ENCODE peak calls at places on chromosomes 16 and 17, in nine cellular contexts. One of them, this sample, is unnamed.

GRCh38 chr17:82782657-82783207 is 30.9 kb downstream of the TBCD start:
- DNase-seq in prostate gland: no peak
- DNase-seq in NB4: no peak
- DNase-seq in sigmoid colon: no peak
- DNase-seq in breast epithelium: no peak
- DNase-seq in body of pancreas: no peak
- DNase-seq in adrenal gland: no peak
- DNase-seq in Peyer's patch: no peak
- DNase-seq in esophagus squamous epithelium: no peak
- DNase-seq in this sample: no peak

GRCh38 chr16:13036600-13036999 is 135.2 kb downstream of the SHISA9 start:
- DNase-seq in prostate gland: peak; percentile 9
- DNase-seq in NB4: peak; percentile 44
- DNase-seq in sigmoid colon: no peak
- DNase-seq in breast epithelium: no peak
- DNase-seq in body of pancreas: peak; percentile 43
- DNase-seq in adrenal gland: peak; percentile 40
- DNase-seq in Peyer's patch: no peak
- DNase-seq in esophagus squamous epithelium: no peak
- DNase-seq in this sample: no peak

GRCh38 chr16:31141489-31142108 is 6.1 kb upstream of the PRSS8 start:
- DNase-seq in prostate gland: no peak
- DNase-seq in NB4: no peak
- DNase-seq in sigmoid colon: peak; percentile 77
- DNase-seq in breast epithelium: no peak
- DNase-seq in body of pancreas: peak; percentile 66
- DNase-seq in adrenal gland: peak; percentile 56
- DNase-seq in Peyer's patch: peak; percentile 65
- DNase-seq in esophagus squamous epithelium: no peak
- DNase-seq in this sample: no peak

GRCh38 chr17:57927048-57927723 is 28.0 kb downstream of the CUEDC1 start:
- DNase-seq in prostate gland: peak; percentile 86
- DNase-seq in NB4: no peak
- DNase-seq in sigmoid colon: no peak
- DNase-seq in breast epithelium: no peak
- DNase-seq in body of pancreas: peak; percentile 55
- DNase-seq in adrenal gland: no peak
- DNase-seq in Peyer's patch: no peak
- DNase-seq in esophagus squamous epithelium: no peak
- DNase-seq in this sample: no peak

GRCh38 chr17:57696050-57696449 is 49.0 kb downstream of the CCDC182 start:
- DNase-seq in prostate gland: no peak
- DNase-seq in NB4: no peak
- DNase-seq in sigmoid colon: no peak
- DNase-seq in breast epithelium: no peak
- DNase-seq in body of pancreas: no peak
- DNase-seq in adrenal gland: peak; percentile 47
- DNase-seq in Peyer's patch: no peak
- DNase-seq in esophagus squamous epithelium: no peak
- DNase-seq in this sample: no peak

GRCh38 chr16:1019234-1019933 is 37.8 kb downstream of the SOX8 start:
- DNase-seq in prostate gland: no peak
- DNase-seq in NB4: no peak
- DNase-seq in sigmoid colon: no peak
- DNase-seq in breast epithelium: no peak
- DNase-seq in body of pancreas: peak; percentile 60
- DNase-seq in adrenal gland: no peak
- DNase-seq in Peyer's patch: no peak
- DNase-seq in esophagus squamous epithelium: no peak
- DNase-seq in this sample: peak; percentile 92

GRCh38 chr16:67504190-67505021 is 21.1 kb upstream of the AGRP start:
- DNase-seq in prostate gland: no peak
- DNase-seq in NB4: no peak
- DNase-seq in sigmoid colon: peak; percentile 80
- DNase-seq in breast epithelium: no peak
- DNase-seq in body of pancreas: no peak
- DNase-seq in adrenal gland: no peak
- DNase-seq in Peyer's patch: no peak
- DNase-seq in esophagus squamous epithelium: no peak
- DNase-seq in this sample: no peak

GRCh38 chr16:19559242-19559910 is 3.9 kb downstream of the VPS35L start:
- DNase-seq in prostate gland: peak; percentile 36
- DNase-seq in NB4: peak; percentile 63
- DNase-seq in sigmoid colon: no peak
- DNase-seq in breast epithelium: no peak
- DNase-seq in body of pancreas: no peak
- DNase-seq in adrenal gland: no peak
- DNase-seq in Peyer's patch: no peak
- DNase-seq in esophagus squamous epithelium: no peak
- DNase-seq in this sample: peak; percentile 28

GRCh38 chr16:19853973-19854876 is 30.4 kb downstream of the GPRC5B start:
- DNase-seq in prostate gland: no peak
- DNase-seq in NB4: peak; percentile 6
- DNase-seq in sigmoid colon: no peak
- DNase-seq in breast epithelium: no peak
- DNase-seq in body of pancreas: no peak
- DNase-seq in adrenal gland: no peak
- DNase-seq in Peyer's patch: no peak
- DNase-seq in esophagus squamous epithelium: no peak
- DNase-seq in this sample: no peak

GRCh38 chr16:89270666-89271345 is 53.3 kb downstream of the ZNF778 start:
- DNase-seq in prostate gland: no peak
- DNase-seq in NB4: no peak
- DNase-seq in sigmoid colon: no peak
- DNase-seq in breast epithelium: no peak
- DNase-seq in body of pancreas: no peak
- DNase-seq in adrenal gland: no peak
- DNase-seq in Peyer's patch: no peak
- DNase-seq in esophagus squamous epithelium: no peak
- DNase-seq in this sample: no peak

GRCh38 chr16:85986931-85987749 is 88.2 kb downstream of the IRF8 start:
- DNase-seq in prostate gland: no peak
- DNase-seq in NB4: peak; percentile 82
- DNase-seq in sigmoid colon: peak; percentile 64
- DNase-seq in breast epithelium: no peak
- DNase-seq in body of pancreas: no peak
- DNase-seq in adrenal gland: no peak
- DNase-seq in Peyer's patch: peak; percentile 77
- DNase-seq in esophagus squamous epithelium: no peak
- DNase-seq in this sample: peak; percentile 68

GRCh38 chr16:78259883-78260282 is 160.4 kb downstream of the WWOX start:
- DNase-seq in prostate gland: no peak
- DNase-seq in NB4: no peak
- DNase-seq in sigmoid colon: no peak
- DNase-seq in breast epithelium: no peak
- DNase-seq in body of pancreas: no peak
- DNase-seq in adrenal gland: no peak
- DNase-seq in Peyer's patch: no peak
- DNase-seq in esophagus squamous epithelium: no peak
- DNase-seq in this sample: no peak

GRCh38 chr16:1871974-1872635 is at the start of gene MEIOB:
- DNase-seq in prostate gland: no peak
- DNase-seq in NB4: no peak
- DNase-seq in sigmoid colon: no peak
- DNase-seq in breast epithelium: no peak
- DNase-seq in body of pancreas: peak; percentile 26
- DNase-seq in adrenal gland: peak; percentile 35
- DNase-seq in Peyer's patch: peak; percentile 59
- DNase-seq in esophagus squamous epithelium: no peak
- DNase-seq in this sample: no peak

GRCh38 chr16:67664258-67664657 is 2.3 kb downstream of the ENKD1 start:
- DNase-seq in prostate gland: no peak
- DNase-seq in NB4: no peak
- DNase-seq in sigmoid colon: no peak
- DNase-seq in breast epithelium: no peak
- DNase-seq in body of pancreas: peak; percentile 91
- DNase-seq in adrenal gland: no peak
- DNase-seq in Peyer's patch: no peak
- DNase-seq in esophagus squamous epithelium: no peak
- DNase-seq in this sample: no peak

GRCh38 chr17:6254036-6254435 is 180.9 kb downstream of the AIPL1 start:
- DNase-seq in prostate gland: no peak
- DNase-seq in NB4: no peak
- DNase-seq in sigmoid colon: no peak
- DNase-seq in breast epithelium: no peak
- DNase-seq in body of pancreas: no peak
- DNase-seq in adrenal gland: no peak
- DNase-seq in Peyer's patch: no peak
- DNase-seq in esophagus squamous epithelium: no peak
- DNase-seq in this sample: no peak

GRCh38 chr17:51722994-51723393 is 435.5 kb downstream of the CA10 start:
- DNase-seq in prostate gland: no peak
- DNase-seq in NB4: no peak
- DNase-seq in sigmoid colon: no peak
- DNase-seq in breast epithelium: no peak
- DNase-seq in body of pancreas: no peak
- DNase-seq in adrenal gland: no peak
- DNase-seq in Peyer's patch: no peak
- DNase-seq in esophagus squamous epithelium: no peak
- DNase-seq in this sample: no peak

GRCh38 chr17:73351764-73352163 is 40.0 kb upstream of the CDC42EP4 start:
- DNase-seq in prostate gland: no peak
- DNase-seq in NB4: no peak
- DNase-seq in sigmoid colon: no peak
- DNase-seq in breast epithelium: no peak
- DNase-seq in body of pancreas: no peak
- DNase-seq in adrenal gland: no peak
- DNase-seq in Peyer's patch: no peak
- DNase-seq in esophagus squamous epithelium: no peak
- DNase-seq in this sample: no peak

GRCh38 chr16:74608944-74609343 is 2.0 kb upstream of the GLG1 start:
- DNase-seq in prostate gland: no peak
- DNase-seq in NB4: peak; percentile 54
- DNase-seq in sigmoid colon: no peak
- DNase-seq in breast epithelium: no peak
- DNase-seq in body of pancreas: no peak
- DNase-seq in adrenal gland: no peak
- DNase-seq in Peyer's patch: no peak
- DNase-seq in esophagus squamous epithelium: no peak
- DNase-seq in this sample: no peak

GRCh38 chr16:2467301-2468141 is 3.6 kb upstream of the NTN3 start:
- DNase-seq in prostate gland: peak; percentile 61
- DNase-seq in NB4: peak; percentile 92
- DNase-seq in sigmoid colon: peak; percentile 96
- DNase-seq in breast epithelium: peak; percentile 78
- DNase-seq in body of pancreas: peak; percentile 79
- DNase-seq in adrenal gland: peak; percentile 79
- DNase-seq in Peyer's patch: no peak
- DNase-seq in esophagus squamous epithelium: no peak
- DNase-seq in this sample: peak; percentile 98

GRCh38 chr17:78225088-78225865 is 6.2 kb upstream of the TMEM235 start:
- DNase-seq in prostate gland: no peak
- DNase-seq in NB4: no peak
- DNase-seq in sigmoid colon: no peak
- DNase-seq in breast epithelium: no peak
- DNase-seq in body of pancreas: no peak
- DNase-seq in adrenal gland: no peak
- DNase-seq in Peyer's patch: no peak
- DNase-seq in esophagus squamous epithelium: no peak
- DNase-seq in this sample: no peak

GRCh38 chr17:38673714-38674012 is 1.1 kb downstream of the EPOP start:
- DNase-seq in prostate gland: no peak
- DNase-seq in NB4: no peak
- DNase-seq in sigmoid colon: no peak
- DNase-seq in breast epithelium: no peak
- DNase-seq in body of pancreas: peak; percentile 31
- DNase-seq in adrenal gland: no peak
- DNase-seq in Peyer's patch: no peak
- DNase-seq in esophagus squamous epithelium: no peak
- DNase-seq in this sample: no peak

GRCh38 chr17:48500435-48501426 is 30.1 kb downstream of the HOXB1 start:
- DNase-seq in prostate gland: no peak
- DNase-seq in NB4: no peak
- DNase-seq in sigmoid colon: peak; percentile 93
- DNase-seq in breast epithelium: no peak
- DNase-seq in body of pancreas: no peak
- DNase-seq in adrenal gland: no peak
- DNase-seq in Peyer's patch: no peak
- DNase-seq in esophagus squamous epithelium: no peak
- DNase-seq in this sample: no peak

GRCh38 chr16:76389126-76389525 is 111.9 kb downstream of the CNTNAP4 start:
- DNase-seq in prostate gland: no peak
- DNase-seq in NB4: no peak
- DNase-seq in sigmoid colon: no peak
- DNase-seq in breast epithelium: no peak
- DNase-seq in body of pancreas: no peak
- DNase-seq in adrenal gland: no peak
- DNase-seq in Peyer's patch: no peak
- DNase-seq in esophagus squamous epithelium: no peak
- DNase-seq in this sample: no peak

GRCh38 chr16:10145636-10146035 is 36.6 kb downstream of the GRIN2A start:
- DNase-seq in prostate gland: no peak
- DNase-seq in NB4: no peak
- DNase-seq in sigmoid colon: no peak
- DNase-seq in breast epithelium: no peak
- DNase-seq in body of pancreas: no peak
- DNase-seq in adrenal gland: no peak
- DNase-seq in Peyer's patch: no peak
- DNase-seq in esophagus squamous epithelium: no peak
- DNase-seq in this sample: no peak
- TF ChIP-seq POLR2A in prostate gland: no peak
- TF ChIP-seq POLR2A in NB4: no peak
- TF ChIP-seq POLR2A in sigmoid colon: no peak
- TF ChIP-seq POLR2A in breast epithelium: no peak
- TF ChIP-seq POLR2A in body of pancreas: no peak
- TF ChIP-seq POLR2A in adrenal gland: no peak
- TF ChIP-seq POLR2A in Peyer's patch: no peak
- TF ChIP-seq POLR2A in esophagus squamous epithelium: no peak
- TF ChIP-seq POLR2A in this sample: no peak

GRCh38 chr17:75124041-75124818 is 7.3 kb downstream of the NT5C start:
- DNase-seq in prostate gland: peak; percentile 34
- DNase-seq in NB4: no peak
- DNase-seq in sigmoid colon: no peak
- DNase-seq in breast epithelium: no peak
- DNase-seq in body of pancreas: peak; percentile 81
- DNase-seq in adrenal gland: peak; percentile 80
- DNase-seq in Peyer's patch: peak; percentile 96
- DNase-seq in esophagus squamous epithelium: peak; percentile 27
- DNase-seq in this sample: peak; percentile 98
- TF ChIP-seq POLR2A in prostate gland: peak; percentile 49
- TF ChIP-seq POLR2A in NB4: no peak
- TF ChIP-seq POLR2A in sigmoid colon: no peak
- TF ChIP-seq POLR2A in breast epithelium: no peak
- TF ChIP-seq POLR2A in body of pancreas: no peak
- TF ChIP-seq POLR2A in adrenal gland: no peak
- TF ChIP-seq POLR2A in Peyer's patch: peak; percentile 88
- TF ChIP-seq POLR2A in esophagus squamous epithelium: peak; percentile 40
- TF ChIP-seq POLR2A in this sample: peak; percentile 52

GRCh38 chr17:8610558-8610957 is 20.0 kb downstream of the MYH10 start:
- DNase-seq in prostate gland: no peak
- DNase-seq in NB4: no peak
- DNase-seq in sigmoid colon: no peak
- DNase-seq in breast epithelium: no peak
- DNase-seq in body of pancreas: no peak
- DNase-seq in adrenal gland: no peak
- DNase-seq in Peyer's patch: no peak
- DNase-seq in esophagus squamous epithelium: no peak
- DNase-seq in this sample: no peak
- TF ChIP-seq POLR2A in prostate gland: no peak
- TF ChIP-seq POLR2A in NB4: no peak
- TF ChIP-seq POLR2A in sigmoid colon: no peak
- TF ChIP-seq POLR2A in breast epithelium: no peak
- TF ChIP-seq POLR2A in body of pancreas: no peak
- TF ChIP-seq POLR2A in adrenal gland: no peak
- TF ChIP-seq POLR2A in Peyer's patch: no peak
- TF ChIP-seq POLR2A in esophagus squamous epithelium: no peak
- TF ChIP-seq POLR2A in this sample: no peak

GRCh38 chr17:60676758-60677307 is 818 bp upstream of the BCAS3 start:
- DNase-seq in prostate gland: no peak
- DNase-seq in NB4: no peak
- DNase-seq in sigmoid colon: no peak
- DNase-seq in breast epithelium: no peak
- DNase-seq in body of pancreas: no peak
- DNase-seq in adrenal gland: peak; percentile 27
- DNase-seq in Peyer's patch: no peak
- DNase-seq in esophagus squamous epithelium: no peak
- DNase-seq in this sample: no peak
- TF ChIP-seq POLR2A in prostate gland: no peak
- TF ChIP-seq POLR2A in NB4: peak; percentile 51
- TF ChIP-seq POLR2A in sigmoid colon: peak; percentile 39
- TF ChIP-seq POLR2A in breast epithelium: peak; percentile 63
- TF ChIP-seq POLR2A in body of pancreas: no peak
- TF ChIP-seq POLR2A in adrenal gland: peak; percentile 33
- TF ChIP-seq POLR2A in Peyer's patch: peak; percentile 57
- TF ChIP-seq POLR2A in esophagus squamous epithelium: peak; percentile 46
- TF ChIP-seq POLR2A in this sample: peak; percentile 36